ENCODE peak calls at places on chromosomes 13 and 19, in four cellular contexts. A, J, M and X are unnamed samples.

GRCh38 chr19:46979103-46979769 is 40.4 kb upstream of the NPAS1 start:
- DNase-seq in A (no peak), J (peak), M (no peak), X (no peak)

GRCh38 chr13:109785141-109785891 is 1.1 kb downstream of the IRS2 start:
- DNase-seq in A (peak), J (peak), M (peak), X (peak)

GRCh38 chr13:100525453-100526298 is 62.9 kb downstream of the GGACT start:
- DNase-seq in A (no peak), J (no peak), M (no peak), X (no peak)

GRCh38 chr13:29892149-29892548 is 41.7 kb upstream of the UBL3 start:
- DNase-seq in A (no peak), J (no peak), M (no peak), X (no peak)

GRCh38 chr13:34405410-34405809 is 536.7 kb upstream of the NBEA start:
- DNase-seq in A (no peak), J (no peak), M (no peak), X (no peak)

GRCh38 chr19:20051841-20052768 is 12.8 kb upstream of the ZNF682 start:
- DNase-seq in A (peak), J (peak), M (peak), X (peak)

GRCh38 chr19:15469513-15470297 is 5.4 kb upstream of the RASAL3 start:
- DNase-seq in A (no peak), J (no peak), M (peak), X (peak)

GRCh38 chr19:46495789-46496099 is at the start of gene PNMA8B:
- DNase-seq in A (peak), J (peak), M (peak), X (peak)

GRCh38 chr19:50450369-50451222 is 17.9 kb downstream of the MYBPC2 start:
- DNase-seq in A (no peak), J (no peak), M (no peak), X (no peak)

GRCh38 chr13:107608736-107609135 is 606.6 kb downstream of the LIG4 start:
- DNase-seq in A (no peak), J (no peak), M (no peak), X (no peak)

GRCh38 chr19:13297023-13297422 is 146.8 kb downstream of the IER2 start:
- DNase-seq in A (peak), J (no peak), M (no peak), X (no peak)

GRCh38 chr13:48477191-48477855 is 55.6 kb downstream of the RCBTB2 start:
- DNase-seq in A (no peak), J (no peak), M (no peak), X (no peak)

GRCh38 chr19:30521937-30522336 is 149.8 kb downstream of the ZNF536 start:
- DNase-seq in A (no peak), J (no peak), M (no peak), X (no peak)

GRCh38 chr13:76519685-76520084 is 366.5 kb downstream of the KCTD12 start:
- DNase-seq in A (no peak), J (no peak), M (no peak), X (no peak)

GRCh38 chr13:98032168-98032567 is 78.7 kb downstream of the IPO5 start:
- DNase-seq in A (no peak), J (no peak), M (no peak), X (no peak)

GRCh38 chr13:92808007-92808406 is 418.6 kb upstream of the GPC6 start:
- DNase-seq in A (peak), J (no peak), M (no peak), X (no peak)

GRCh38 chr13:54980651-54981050 is 1952.0 kb downstream of the OLFM4 start:
- DNase-seq in A (no peak), J (no peak), M (no peak), X (no peak)

GRCh38 chr19:11483176-11484111 is 2.6 kb upstream of the ELAVL3 start:
- DNase-seq in A (no peak), J (no peak), M (no peak), X (peak)
- H4K5ac ChIP-seq in A (no peak), J (no peak), M (no peak), X (no peak)

DNA sequence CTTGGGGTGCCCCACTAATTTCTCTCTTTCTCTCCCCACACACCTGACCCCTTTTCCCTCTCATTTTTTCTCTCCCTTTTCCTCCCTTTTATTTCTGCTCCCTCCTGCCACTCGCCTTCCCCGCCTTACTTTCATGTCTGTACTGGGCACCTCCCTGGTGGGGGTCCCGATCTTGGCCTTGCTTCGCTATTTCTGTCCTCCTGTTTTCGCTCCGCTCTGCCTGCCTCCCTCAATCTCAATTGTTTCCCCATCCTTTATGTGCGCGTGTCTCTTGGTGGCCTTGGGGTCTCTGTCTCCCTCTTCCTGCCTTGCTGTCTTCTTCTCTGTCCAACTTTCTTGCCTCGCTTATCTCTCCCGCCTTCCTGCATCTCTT is 3.8 kb downstream of the GRIN2D start:
- DNase-seq in A (no peak), J (no peak), M (no peak), X (no peak)
- H4K5ac ChIP-seq in A (no peak), J (no peak), M (no peak), X (no peak)

GRCh38 chr13:103406967-103407366 is 340.8 kb upstream of the SLC10A2 start:
- DNase-seq in A (no peak), J (no peak), M (no peak), X (no peak)
- H4K5ac ChIP-seq in A (no peak), J (no peak), M (no peak), X (no peak)

GRCh38 chr19:33277434-33277833 is 24.9 kb downstream of the CEBPA start:
- DNase-seq in A (no peak), J (no peak), M (no peak), X (no peak)

GRCh38 chr19:33280351-33280921 is 21.9 kb downstream of the CEBPA start:
- DNase-seq in A (no peak), J (no peak), M (no peak), X (no peak)

GRCh38 chr19:33278023-33278402 is 24.3 kb downstream of the CEBPA start:
- DNase-seq in A (no peak), J (no peak), M (no peak), X (no peak)

GRCh38 chr19:33279430-33280350 is 22.6 kb downstream of the CEBPA start:
- DNase-seq in A (no peak), J (no peak), M (no peak), X (no peak)

GRCh38 chr19:33278403-33279269 is 23.7 kb downstream of the CEBPA start:
- DNase-seq in A (no peak), J (no peak), M (no peak), X (no peak)
- H4K5ac ChIP-seq in A (no peak), J (no peak), M (no peak), X (no peak)

GRCh38 chr13:66021846-66022245 is 1208.3 kb downstream of the PCDH9 start:
- DNase-seq in A (no peak), J (no peak), M (no peak), X (no peak)
- H4K5ac ChIP-seq in A (no peak), J (no peak), M (no peak), X (no peak)

DNA sequence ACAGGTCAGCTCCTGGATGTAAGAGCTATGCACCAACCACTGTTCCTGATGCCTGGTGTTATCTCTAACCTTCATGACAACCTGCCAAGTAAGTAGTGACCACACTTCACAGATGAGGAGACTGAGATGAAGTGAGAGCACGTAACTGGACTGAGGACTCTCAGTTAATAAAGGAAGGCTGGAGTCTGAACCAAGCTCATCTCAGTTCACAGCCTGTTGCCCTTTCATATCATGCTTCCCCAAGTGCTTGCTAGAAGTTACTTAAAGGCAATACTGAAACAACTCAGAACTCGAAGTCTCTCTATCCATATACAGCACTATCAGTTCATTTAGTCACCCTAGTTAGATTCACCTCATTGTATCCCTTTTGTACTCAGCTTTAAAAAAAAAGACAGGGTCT is 119.7 kb downstream of the ABCC4 start:
- DNase-seq in A (no peak), J (no peak), M (no peak), X (no peak)
- H4K5ac ChIP-seq in A (no peak), J (no peak), M (no peak), X (no peak)

GRCh38 chr13:111629457-111629856 is 309.0 kb downstream of the TEX29 start:
- DNase-seq in A (no peak), J (no peak), M (no peak), X (peak)
- H4K5ac ChIP-seq in A (no peak), J (no peak), M (no peak), X (no peak)

GRCh38 chr19:1985588-1986356 is 29.7 kb downstream of the BTBD2 start:
- DNase-seq in A (no peak), J (no peak), M (no peak), X (peak)
- H4K5ac ChIP-seq in A (no peak), J (no peak), M (no peak), X (no peak)

DNA sequence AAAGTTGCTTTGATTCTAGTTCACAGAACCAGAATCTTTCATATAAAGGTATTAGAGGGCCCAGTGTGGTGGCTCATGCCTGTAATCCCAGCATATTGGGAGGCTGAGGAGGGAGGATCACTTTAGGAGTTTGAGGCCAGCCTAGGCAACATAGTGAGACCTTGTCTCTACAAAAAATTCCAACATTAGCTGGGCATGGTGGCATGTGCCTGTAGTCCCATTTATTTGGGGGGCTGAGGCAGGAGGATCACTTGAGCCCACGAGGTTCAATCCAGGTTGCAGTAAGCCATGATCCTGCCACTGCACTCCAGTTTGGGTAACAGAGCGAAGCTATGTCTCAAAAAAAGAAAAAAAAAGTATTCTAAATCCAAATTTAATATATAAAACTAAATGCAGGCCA is 9.1 kb downstream of the LDLR start:
- DNase-seq in A (no peak), J (no peak), M (no peak), X (no peak)
- H4K5ac ChIP-seq in A (no peak), J (no peak), M (no peak), X (no peak)

GRCh38 chr19:29450306-29450705 is 75.5 kb upstream of the VSTM2B start:
- DNase-seq in A (no peak), J (no peak), M (no peak), X (no peak)
- H4K5ac ChIP-seq in A (no peak), J (no peak), M (no peak), X (no peak)